ENCODE peak calls at places on chromosomes 11 and 22, in seven cellular contexts. E is IMR-90; X is activated CD8-positive, alpha-beta T cell treated with anti-CD3 and anti-CD28 coated beads for 36 hours; B is Calu3; S is GM12865; N is astrocyte of the spinal cord; R is WTC11. Y is an unnamed sample.

GRCh38 chr22:36328635-36329216 is 59.0 kb downstream of the MYH9 start:
- DNase-seq in E (peak; percentile 96), X (peak; percentile 77), B (no peak), S (peak; percentile 79), N (peak; percentile 89), R (no peak), Y (no peak)

GRCh38 chr22:35688913-35689675 is 28.6 kb upstream of the APOL5 start:
- DNase-seq in E (peak; percentile 59), X (no peak), B (no peak), S (no peak), N (no peak), R (no peak), Y (no peak)

GRCh38 chr22:31715157-31715778 is 34.7 kb downstream of the PRR14L start:
- DNase-seq in E (no peak), X (no peak), B (no peak), S (no peak), N (no peak), R (no peak), Y (no peak)

GRCh38 chr11:68798221-68798813 is 43.4 kb downstream of the CPT1A start:
- DNase-seq in E (no peak), X (peak; percentile 66), B (peak; percentile 33), S (peak; percentile 33), N (no peak), R (peak; percentile 81), Y (peak; percentile 74)

GRCh38 chr11:118845369-118845768 is 38.3 kb upstream of the CXCR5 start:
- DNase-seq in E (peak; percentile 70), X (peak; percentile 52), B (peak; percentile 2), S (peak; percentile 74), N (peak; percentile 36), R (no peak), Y (no peak)

GRCh38 chr11:27241316-27242122 is 121.5 kb downstream of the CCDC34 start:
- DNase-seq in E (peak; percentile 91), X (no peak), B (no peak), S (no peak), N (peak; percentile 86), R (no peak), Y (no peak)

GRCh38 chr11:3959918-3960295 is 104.4 kb downstream of the STIM1 start:
- DNase-seq in E (peak; percentile 25), X (no peak), B (no peak), S (no peak), N (no peak), R (no peak), Y (no peak)

GRCh38 chr11:65900125-65900898 is at the start of gene FOSL1:
- DNase-seq in E (peak; percentile 97), X (peak; percentile 97), B (peak; percentile 99), S (peak; percentile 98), N (peak; percentile 98), R (peak; percentile 97), Y (peak; percentile 46)

GRCh38 chr11:76335827-76336226 is 45.1 kb downstream of the THAP12 start:
- DNase-seq in E (no peak), X (no peak), B (no peak), S (no peak), N (no peak), R (no peak), Y (no peak)

GRCh38 chr11:87832216-87832615 is 343.0 kb downstream of the RAB38 start:
- DNase-seq in E (no peak), X (no peak), B (no peak), S (no peak), N (no peak), R (no peak), Y (no peak)

GRCh38 chr11:120235024-120235628 is 4.8 kb upstream of the POU2F3 start:
- DNase-seq in E (peak; percentile 43), X (peak; percentile 85), B (peak; percentile 76), S (peak; percentile 84), N (peak; percentile 60), R (peak; percentile 91), Y (peak; percentile 52)

GRCh38 chr22:25404923-25405853 is 159.3 kb upstream of the GRK3 start:
- DNase-seq in E (peak; percentile 73), X (peak; percentile 72), B (peak; percentile 73), S (peak; percentile 76), N (peak; percentile 32), R (no peak), Y (no peak)

GRCh38 chr11:126008956-126009355 is 53.7 kb downstream of the CDON start:
- DNase-seq in E (no peak), X (no peak), B (no peak), S (no peak), N (no peak), R (no peak), Y (no peak)

GRCh38 chr11:27705873-27706820 is 5.9 kb upstream of the BDNF start:
- DNase-seq in E (peak; percentile 64), X (no peak), B (peak; percentile 44), S (peak; percentile 34), N (no peak), R (peak; percentile 58), Y (no peak)

GRCh38 chr11:62613275-62613864 is 313 bp downstream of the ROM1 start:
- DNase-seq in E (no peak), X (peak; percentile 35), B (no peak), S (no peak), N (no peak), R (no peak), Y (no peak)

GRCh38 chr11:59141191-59141590 is 1.5 kb upstream of the FAM111A start:
- DNase-seq in E (no peak), X (no peak), B (no peak), S (no peak), N (no peak), R (no peak), Y (no peak)

GRCh38 chr11:66264893-66265292 is 3.5 kb upstream of the RAB1B start:
- DNase-seq in E (no peak), X (peak; percentile 68), B (peak; percentile 40), S (peak; percentile 40), N (no peak), R (peak; percentile 90), Y (no peak)

GRCh38 chr11:121936375-121936774 is 179.6 kb downstream of the BLID start:
- DNase-seq in E (peak; percentile 54), X (no peak), B (no peak), S (no peak), N (no peak), R (no peak), Y (no peak)

GRCh38 chr11:88375927-88376470 is 38.5 kb upstream of the CTSC start:
- DNase-seq in E (no peak), X (no peak), B (no peak), S (no peak), N (no peak), R (no peak), Y (no peak)

GRCh38 chr11:5556596-5557188 is 8.4 kb upstream of the OR52H1 start:
- DNase-seq in E (no peak), X (no peak), B (no peak), S (no peak), N (no peak), R (no peak), Y (no peak)

GRCh38 chr11:5548440-5548839 is at the start of gene OR52H1:
- DNase-seq in E (no peak), X (no peak), B (no peak), S (no peak), N (no peak), R (no peak), Y (no peak)

GRCh38 chr11:5547982-5548381 is 358 bp downstream of the OR52H1 start:
- DNase-seq in E (no peak), X (no peak), B (no peak), S (no peak), N (no peak), R (no peak), Y (no peak)

GRCh38 chr11:5550440-5551095 is 2.2 kb upstream of the OR52H1 start:
- DNase-seq in E (peak; percentile 91), X (no peak), B (no peak), S (peak; percentile 14), N (peak; percentile 75), R (no peak), Y (no peak)

GRCh38 chr11:5553347-5553746 is 5.0 kb upstream of the OR52H1 start:
- DNase-seq in E (peak; percentile 10), X (no peak), B (no peak), S (no peak), N (no peak), R (no peak), Y (no peak)
- TF ChIP-seq CTCF in E (peak; percentile 38), X (no peak), B (no peak), S (no peak), N (peak; percentile 17), R (no peak), Y (peak; percentile 40)

GRCh38 chr11:34468209-34468841 is 29.6 kb downstream of the CAT start:
- DNase-seq in E (peak; percentile 14), X (peak; percentile 76), B (peak; percentile 62), S (peak; percentile 68), N (peak; percentile 34), R (peak; percentile 38), Y (no peak)
- TF ChIP-seq CTCF in E (peak; percentile 46), X (peak; percentile 85), B (peak; percentile 76), S (peak; percentile 79), N (peak; percentile 71), R (peak; percentile 47), Y (peak; percentile 62)

GRCh38 chr11:35376613-35377012 is 42.7 kb downstream of the SLC1A2 start:
- DNase-seq in E (peak; percentile 74), X (no peak), B (no peak), S (no peak), N (no peak), R (no peak), Y (no peak)

GRCh38 chr11:35375332-35376125 is 43.8 kb downstream of the SLC1A2 start:
- DNase-seq in E (no peak), X (no peak), B (no peak), S (no peak), N (no peak), R (no peak), Y (no peak)

GRCh38 chr11:35372565-35373283 is 46.6 kb downstream of the SLC1A2 start:
- DNase-seq in E (no peak), X (no peak), B (no peak), S (no peak), N (no peak), R (no peak), Y (no peak)

GRCh38 chr11:35377262-35377661 is 42.1 kb downstream of the SLC1A2 start:
- DNase-seq in E (no peak), X (no peak), B (no peak), S (no peak), N (no peak), R (no peak), Y (no peak)

DNA sequence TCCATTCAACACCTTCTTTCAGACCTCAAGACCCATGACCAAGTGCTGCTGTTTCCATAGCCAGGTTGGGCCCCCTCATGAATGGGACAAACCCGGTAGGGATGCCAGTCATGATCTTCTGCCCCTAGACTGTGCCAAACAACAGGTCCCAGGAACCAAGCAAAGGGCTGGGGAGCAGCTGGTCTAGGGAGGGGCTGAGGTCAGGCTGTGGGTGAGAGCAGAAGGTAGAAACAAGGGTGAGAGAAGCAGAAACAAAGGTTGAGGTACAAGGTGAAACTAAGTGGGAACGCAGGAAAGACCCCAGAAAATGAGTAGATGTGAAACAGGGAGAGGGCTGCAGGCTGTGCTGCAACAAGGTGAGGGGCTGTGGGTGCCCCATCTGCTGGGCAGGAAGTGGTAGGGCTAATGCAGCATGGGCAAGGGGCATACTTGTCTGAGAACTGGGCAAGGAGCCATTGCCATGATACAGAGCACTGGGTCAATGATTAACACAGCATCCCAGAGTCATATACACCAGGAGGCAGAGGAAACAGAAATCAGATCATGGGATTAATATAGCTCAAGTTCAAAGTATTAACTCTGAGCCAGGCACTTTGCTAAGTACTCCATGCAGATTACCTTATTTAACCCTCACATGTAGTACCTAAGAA is 45.9 kb downstream of the SLC1A2 start:
- DNase-seq in E (peak; percentile 27), X (no peak), B (peak; percentile 78), S (no peak), N (no peak), R (no peak), Y (no peak)
- TF ChIP-seq CTCF in E (no peak), X (no peak), B (peak; percentile 52), S (no peak), N (no peak), R (no peak), Y (no peak)

GRCh38 chr11:110773442-110773841 is 61.2 kb upstream of the ARHGAP20 start:
- DNase-seq in E (no peak), X (no peak), B (no peak), S (no peak), N (no peak), R (no peak), Y (no peak)
- TF ChIP-seq CTCF in E (no peak), X (no peak), B (no peak), S (no peak), N (no peak), R (no peak), Y (no peak)

Y was measured in neural crest cell.